ENCODE peak calls at places on chromosomes 2 and 18, in five cellular contexts. One of them, this sample, is unnamed.

GRCh38 chr2:69164379-69164778 is 151.4 kb downstream of the ANTXR1 start:
- DNase-seq in ELF-1: peak; percentile 57
- DNase-seq in H7: no peak
- DNase-seq in heart right ventricle: no peak
- DNase-seq in NCI-H446 treated with DMSO at 0.1 percent for 48 hours: no peak
- DNase-seq in this sample: peak; percentile 61

GRCh38 chr18:8895987-8896619 is 190.7 kb downstream of the MTCL1 start:
- DNase-seq in heart right ventricle: no peak
- DNase-seq in ELF-1: no peak
- DNase-seq in H7: no peak
- DNase-seq in NCI-H446 treated with DMSO at 0.1 percent for 48 hours: peak; percentile 35
- DNase-seq in this sample: no peak

GRCh38 chr2:199589303-199589702 is 131.6 kb upstream of the SATB2 start:
- DNase-seq in heart right ventricle: no peak
- DNase-seq in H7: no peak
- DNase-seq in ELF-1: no peak
- DNase-seq in NCI-H446 treated with DMSO at 0.1 percent for 48 hours: no peak
- DNase-seq in this sample: no peak

GRCh38 chr2:9565436-9566153 is 10.0 kb upstream of the ADAM17 start:
- DNase-seq in heart right ventricle: peak; percentile 84
- DNase-seq in ELF-1: no peak
- DNase-seq in H7: no peak
- DNase-seq in NCI-H446 treated with DMSO at 0.1 percent for 48 hours: peak; percentile 63
- DNase-seq in this sample: no peak

GRCh38 chr2:8806885-8807701 is 30.3 kb downstream of the KIDINS220 start:
- DNase-seq in NCI-H446 treated with DMSO at 0.1 percent for 48 hours: no peak
- DNase-seq in ELF-1: no peak
- DNase-seq in H7: no peak
- DNase-seq in heart right ventricle: no peak
- DNase-seq in this sample: no peak

GRCh38 chr2:1940660-1941059 is 196.3 kb upstream of the PXDN start:
- DNase-seq in ELF-1: no peak
- DNase-seq in NCI-H446 treated with DMSO at 0.1 percent for 48 hours: no peak
- DNase-seq in heart right ventricle: peak; percentile 55
- DNase-seq in H7: no peak
- DNase-seq in this sample: no peak

GRCh38 chr2:44100351-44100750 is 68.3 kb upstream of the PPM1B start:
- DNase-seq in heart right ventricle: peak; percentile 34
- DNase-seq in NCI-H446 treated with DMSO at 0.1 percent for 48 hours: no peak
- DNase-seq in ELF-1: no peak
- DNase-seq in H7: no peak
- DNase-seq in this sample: no peak

GRCh38 chr18:3593381-3593903 is 143.5 kb downstream of the TGIF1 start:
- DNase-seq in NCI-H446 treated with DMSO at 0.1 percent for 48 hours: no peak
- DNase-seq in H7: no peak
- DNase-seq in ELF-1: peak; percentile 92
- DNase-seq in heart right ventricle: no peak
- DNase-seq in this sample: no peak

GRCh38 chr18:29840101-29840500 is 1202.4 kb downstream of the DSC3 start:
- DNase-seq in H7: no peak
- DNase-seq in heart right ventricle: no peak
- DNase-seq in NCI-H446 treated with DMSO at 0.1 percent for 48 hours: no peak
- DNase-seq in ELF-1: no peak
- DNase-seq in this sample: no peak

GRCh38 chr2:218021536-218022071 is 18.8 kb upstream of the TNS1 start:
- DNase-seq in H7: peak; percentile 44
- DNase-seq in heart right ventricle: peak; percentile 69
- DNase-seq in ELF-1: no peak
- DNase-seq in NCI-H446 treated with DMSO at 0.1 percent for 48 hours: no peak
- DNase-seq in this sample: no peak

GRCh38 chr2:27320958-27321543 is 1.8 kb downstream of the MPV17 start:
- DNase-seq in H7: peak; percentile 81
- DNase-seq in NCI-H446 treated with DMSO at 0.1 percent for 48 hours: peak; percentile 68
- DNase-seq in heart right ventricle: peak; percentile 76
- DNase-seq in ELF-1: peak; percentile 89
- DNase-seq in this sample: peak; percentile 47

GRCh38 chr2:172148246-172148645 is 45.5 kb upstream of the DLX2 start:
- DNase-seq in NCI-H446 treated with DMSO at 0.1 percent for 48 hours: no peak
- DNase-seq in H7: no peak
- DNase-seq in ELF-1: no peak
- DNase-seq in heart right ventricle: no peak
- DNase-seq in this sample: no peak

GRCh38 chr2:219675206-219675605 is 47.8 kb downstream of the SLC4A3 start:
- DNase-seq in H7: no peak
- DNase-seq in NCI-H446 treated with DMSO at 0.1 percent for 48 hours: no peak
- DNase-seq in heart right ventricle: no peak
- DNase-seq in ELF-1: no peak
- DNase-seq in this sample: no peak

GRCh38 chr2:190646780-190647626 is 1.9 kb upstream of the NAB1 start:
- DNase-seq in NCI-H446 treated with DMSO at 0.1 percent for 48 hours: peak; percentile 35
- DNase-seq in heart right ventricle: no peak
- DNase-seq in H7: no peak
- DNase-seq in ELF-1: no peak
- DNase-seq in this sample: no peak

GRCh38 chr2:176124358-176125214 is 2.1 kb downstream of the HOXD9 start:
- DNase-seq in H7: peak; percentile 52
- DNase-seq in NCI-H446 treated with DMSO at 0.1 percent for 48 hours: no peak
- DNase-seq in ELF-1: peak; percentile 5
- DNase-seq in heart right ventricle: no peak
- DNase-seq in this sample: no peak

GRCh38 chr18:71116535-71116934 is 827.7 kb downstream of the SOCS6 start:
- DNase-seq in NCI-H446 treated with DMSO at 0.1 percent for 48 hours: no peak
- DNase-seq in ELF-1: no peak
- DNase-seq in heart right ventricle: peak; percentile 14
- DNase-seq in H7: no peak
- DNase-seq in this sample: no peak

GRCh38 chr18:79515944-79516351 is 120.2 kb downstream of the NFATC1 start:
- DNase-seq in ELF-1: no peak
- DNase-seq in heart right ventricle: peak; percentile 2
- DNase-seq in NCI-H446 treated with DMSO at 0.1 percent for 48 hours: no peak
- DNase-seq in H7: peak; percentile 61
- DNase-seq in this sample: no peak

GRCh38 chr2:70935468-70936164 is at the start of gene ATP6V1B1:
- DNase-seq in H7: peak; percentile 78
- DNase-seq in heart right ventricle: no peak
- DNase-seq in NCI-H446 treated with DMSO at 0.1 percent for 48 hours: no peak
- DNase-seq in ELF-1: peak; percentile 87
- DNase-seq in this sample: no peak

GRCh38 chr18:73733806-73734314 is 413.8 kb downstream of the FBXO15 start:
- DNase-seq in H7: no peak
- DNase-seq in NCI-H446 treated with DMSO at 0.1 percent for 48 hours: no peak
- DNase-seq in ELF-1: no peak
- DNase-seq in heart right ventricle: no peak
- DNase-seq in this sample: no peak

GRCh38 chr2:26034597-26035067 is 748 bp downstream of the RAB10 start:
- DNase-seq in NCI-H446 treated with DMSO at 0.1 percent for 48 hours: no peak
- DNase-seq in H7: peak; percentile 49
- DNase-seq in heart right ventricle: no peak
- DNase-seq in ELF-1: no peak
- DNase-seq in this sample: no peak

GRCh38 chr2:240789051-240789453 is 31.0 kb downstream of the KIF1A start:
- DNase-seq in H7: no peak
- DNase-seq in heart right ventricle: no peak
- DNase-seq in NCI-H446 treated with DMSO at 0.1 percent for 48 hours: no peak
- DNase-seq in ELF-1: no peak
- DNase-seq in this sample: no peak

GRCh38 chr2:63738019-63738418 is 103.7 kb upstream of the UGP2 start:
- DNase-seq in ELF-1: no peak
- DNase-seq in heart right ventricle: no peak
- DNase-seq in H7: no peak
- DNase-seq in NCI-H446 treated with DMSO at 0.1 percent for 48 hours: no peak
- DNase-seq in this sample: no peak

GRCh38 chr18:58177886-58178470 is 134.0 kb downstream of the NEDD4L start:
- DNase-seq in NCI-H446 treated with DMSO at 0.1 percent for 48 hours: no peak
- DNase-seq in ELF-1: no peak
- DNase-seq in heart right ventricle: no peak
- DNase-seq in H7: no peak
- DNase-seq in this sample: no peak

GRCh38 chr2:203786912-203787311 is 80.5 kb downstream of the CD28 start:
- DNase-seq in H7: no peak
- DNase-seq in NCI-H446 treated with DMSO at 0.1 percent for 48 hours: no peak
- DNase-seq in ELF-1: no peak
- DNase-seq in heart right ventricle: peak; percentile 47
- DNase-seq in this sample: no peak

GRCh38 chr2:178836807-178837206 is 29.6 kb upstream of the TTN start:
- DNase-seq in H7: peak; percentile 6
- DNase-seq in ELF-1: peak; percentile 40
- DNase-seq in heart right ventricle: no peak
- DNase-seq in NCI-H446 treated with DMSO at 0.1 percent for 48 hours: no peak
- DNase-seq in this sample: no peak

GRCh38 chr2:263774-264492 is at the start of gene SH3YL1:
- DNase-seq in NCI-H446 treated with DMSO at 0.1 percent for 48 hours: no peak
- DNase-seq in H7: peak; percentile 82
- DNase-seq in heart right ventricle: peak; percentile 6
- DNase-seq in ELF-1: peak; percentile 55
- DNase-seq in this sample: peak; percentile 64

GRCh38 chr2:45796500-45796899 is 145.0 kb downstream of the PRKCE start:
- DNase-seq in ELF-1: no peak
- DNase-seq in heart right ventricle: no peak
- DNase-seq in H7: no peak
- DNase-seq in NCI-H446 treated with DMSO at 0.1 percent for 48 hours: no peak
- DNase-seq in this sample: no peak

GRCh38 chr2:38261569-38262513 is 115.2 kb downstream of the ATL2 start:
- DNase-seq in ELF-1: no peak
- DNase-seq in H7: no peak
- DNase-seq in NCI-H446 treated with DMSO at 0.1 percent for 48 hours: no peak
- DNase-seq in heart right ventricle: no peak
- DNase-seq in this sample: no peak

GRCh38 chr2:232013701-232014353 is 52.3 kb downstream of the DIS3L2 start:
- DNase-seq in NCI-H446 treated with DMSO at 0.1 percent for 48 hours: no peak
- DNase-seq in ELF-1: no peak
- DNase-seq in heart right ventricle: no peak
- DNase-seq in H7: no peak
- DNase-seq in this sample: no peak

GRCh38 chr2:151977631-151978030 is 121.2 kb downstream of the CACNB4 start:
- DNase-seq in NCI-H446 treated with DMSO at 0.1 percent for 48 hours: no peak
- DNase-seq in heart right ventricle: no peak
- DNase-seq in H7: no peak
- DNase-seq in ELF-1: no peak
- DNase-seq in this sample: no peak

GRCh38 chr2:44598330-44598729 is 236.6 kb downstream of the CAMKMT start:
- DNase-seq in heart right ventricle: no peak
- DNase-seq in NCI-H446 treated with DMSO at 0.1 percent for 48 hours: no peak
- DNase-seq in ELF-1: no peak
- DNase-seq in H7: no peak
- DNase-seq in this sample: no peak

GRCh38 chr2:88590998-88591613 is 36.2 kb downstream of the EIF2AK3 start:
- DNase-seq in heart right ventricle: peak; percentile 55
- DNase-seq in NCI-H446 treated with DMSO at 0.1 percent for 48 hours: peak; percentile 43
- DNase-seq in ELF-1: peak; percentile 23
- DNase-seq in H7: peak; percentile 25
- DNase-seq in this sample: peak; percentile 53

GRCh38 chr18:76923485-76924085 is 101.2 kb downstream of the ZNF236 start:
- DNase-seq in NCI-H446 treated with DMSO at 0.1 percent for 48 hours: no peak
- DNase-seq in heart right ventricle: no peak
- DNase-seq in H7: peak; percentile 72
- DNase-seq in ELF-1: peak; percentile 63
- DNase-seq in this sample: peak; percentile 66

GRCh38 chr2:42064417-42064942 is 16.7 kb downstream of the PKDCC start:
- DNase-seq in ELF-1: no peak
- DNase-seq in NCI-H446 treated with DMSO at 0.1 percent for 48 hours: no peak
- DNase-seq in heart right ventricle: no peak
- DNase-seq in H7: no peak
- DNase-seq in this sample: no peak

GRCh38 chr18:36127866-36128845 is 984 bp downstream of the SLC39A6 start:
- DNase-seq in NCI-H446 treated with DMSO at 0.1 percent for 48 hours: no peak
- DNase-seq in heart right ventricle: peak; percentile 14
- DNase-seq in H7: peak; percentile 53
- DNase-seq in ELF-1: peak; percentile 30
- DNase-seq in this sample: peak; percentile 65

GRCh38 chr2:3805120-3805519 is 101.7 kb downstream of the DCDC2C start:
- DNase-seq in NCI-H446 treated with DMSO at 0.1 percent for 48 hours: no peak
- DNase-seq in ELF-1: peak; percentile 62
- DNase-seq in H7: peak; percentile 81
- DNase-seq in heart right ventricle: no peak
- DNase-seq in this sample: peak; percentile 73

GRCh38 chr18:75124967-75125358 is 84.0 kb downstream of the PTGR3 start:
- DNase-seq in NCI-H446 treated with DMSO at 0.1 percent for 48 hours: no peak
- DNase-seq in heart right ventricle: no peak
- DNase-seq in ELF-1: no peak
- DNase-seq in H7: no peak
- DNase-seq in this sample: peak; percentile 43

GRCh38 chr2:49153231-49153630 is 1.1 kb downstream of the FSHR start:
- DNase-seq in ELF-1: no peak
- DNase-seq in heart right ventricle: no peak
- DNase-seq in H7: no peak
- DNase-seq in NCI-H446 treated with DMSO at 0.1 percent for 48 hours: no peak
- DNase-seq in this sample: no peak

GRCh38 chr2:70498054-70498453 is 55.6 kb downstream of the TGFA start:
- DNase-seq in heart right ventricle: no peak
- DNase-seq in H7: peak; percentile 40
- DNase-seq in NCI-H446 treated with DMSO at 0.1 percent for 48 hours: no peak
- DNase-seq in ELF-1: no peak
- DNase-seq in this sample: no peak

This sample was measured in D341Med.